ENCODE peak calls at places on chromosomes 4 and X, in five cellular contexts. A is H9, T is neuronal stem cell, D is mesenchymal stem cell, U is H1. H is an unnamed sample.

GRCh38 chr4:172942840-172943239 is 225.8 kb upstream of the GALNT7 start:
- DNase-seq in A (no peak), T (no peak), D (no peak), U (no peak), H (no peak)

GRCh38 chrX:30313322-30313721 is 4.1 kb upstream of the NR0B1 start:
- DNase-seq in A (no peak), T (no peak), D (no peak), U (no peak), H (no peak)

GRCh38 chrX:21581479-21581878 is 76.7 kb downstream of the KLHL34 start:
- DNase-seq in A (no peak), T (no peak), D (no peak), U (no peak), H (no peak)

GRCh38 chr4:2288051-2288541 is 26.2 kb upstream of the MXD4 start:
- DNase-seq in A (peak; percentile 18), T (no peak), D (no peak), U (no peak), H (no peak)

GRCh38 chr4:156547439-156547838 is 424.2 kb downstream of the PDGFC start:
- DNase-seq in A (no peak), T (no peak), D (peak; percentile 95), U (no peak), H (no peak)

GRCh38 chr4:42331914-42332368 is 65.3 kb upstream of the SHISA3 start:
- DNase-seq in A (no peak), T (no peak), D (peak; percentile 78), U (no peak), H (no peak)

GRCh38 chrX:68196939-68197791 is 236.1 kb downstream of the OPHN1 start:
- DNase-seq in A (peak; percentile 37), T (peak; percentile 35), D (peak; percentile 49), U (no peak), H (peak; percentile 85)

GRCh38 chrX:11770320-11770719 is 12.3 kb downstream of the MSL3 start:
- DNase-seq in A (peak; percentile 41), T (peak; percentile 33), D (peak; percentile 60), U (no peak), H (peak; percentile 61)

GRCh38 chr4:28226962-28227361 is 1366.3 kb downstream of the STIM2 start:
- DNase-seq in A (no peak), T (no peak), D (no peak), U (no peak), H (no peak)

GRCh38 chr4:88054909-88055308 is 47.5 kb downstream of the PKD2 start:
- DNase-seq in A (peak; percentile 60), T (peak; percentile 24), D (peak; percentile 69), U (no peak), H (peak; percentile 82)

GRCh38 chr4:67037489-67037888 is 507.8 kb downstream of the CENPC start:
- DNase-seq in A (no peak), T (no peak), D (no peak), U (no peak), H (no peak)
- H2BK120ac ChIP-seq in A (no peak overlapping the region), T (no peak overlapping the region), D (no peak overlapping the region), U (no peak overlapping the region), H (no peak overlapping the region)

GRCh38 chr4:138070816-138071215 is 171.3 kb downstream of the SLC7A11 start:
- DNase-seq in A (no peak), T (no peak), D (no peak), U (no peak), H (no peak)
- H2BK12ac ChIP-seq in A (no peak overlapping the region), T (no peak overlapping the region), D (no peak overlapping the region), U (no peak overlapping the region), H (no peak overlapping the region)

GRCh38 chrX:16610121-16610565 is 39.8 kb upstream of the S100G start:
- DNase-seq in A (no peak), T (no peak), D (peak; percentile 14), U (no peak), H (peak; percentile 10)
- H2BK120ac ChIP-seq in A (no peak overlapping the region), T (no peak overlapping the region), D (no peak overlapping the region), U (peak overlapping the region; percentile 64), H (no peak overlapping the region)

GRCh38 chrX:151974336-151975227 is at the start of gene GABRE:
- DNase-seq in A (peak; percentile 44), T (peak; percentile 24), D (peak; percentile 22), U (no peak), H (peak; percentile 46)
- H2BK12ac ChIP-seq in A (no peak within 1 kb of the TSS), T (no peak within 1 kb of the TSS), D (no peak within 1 kb of the TSS), U (no peak within 1 kb of the TSS), H (peak within 1 kb of the TSS; percentile 31)

DNA sequence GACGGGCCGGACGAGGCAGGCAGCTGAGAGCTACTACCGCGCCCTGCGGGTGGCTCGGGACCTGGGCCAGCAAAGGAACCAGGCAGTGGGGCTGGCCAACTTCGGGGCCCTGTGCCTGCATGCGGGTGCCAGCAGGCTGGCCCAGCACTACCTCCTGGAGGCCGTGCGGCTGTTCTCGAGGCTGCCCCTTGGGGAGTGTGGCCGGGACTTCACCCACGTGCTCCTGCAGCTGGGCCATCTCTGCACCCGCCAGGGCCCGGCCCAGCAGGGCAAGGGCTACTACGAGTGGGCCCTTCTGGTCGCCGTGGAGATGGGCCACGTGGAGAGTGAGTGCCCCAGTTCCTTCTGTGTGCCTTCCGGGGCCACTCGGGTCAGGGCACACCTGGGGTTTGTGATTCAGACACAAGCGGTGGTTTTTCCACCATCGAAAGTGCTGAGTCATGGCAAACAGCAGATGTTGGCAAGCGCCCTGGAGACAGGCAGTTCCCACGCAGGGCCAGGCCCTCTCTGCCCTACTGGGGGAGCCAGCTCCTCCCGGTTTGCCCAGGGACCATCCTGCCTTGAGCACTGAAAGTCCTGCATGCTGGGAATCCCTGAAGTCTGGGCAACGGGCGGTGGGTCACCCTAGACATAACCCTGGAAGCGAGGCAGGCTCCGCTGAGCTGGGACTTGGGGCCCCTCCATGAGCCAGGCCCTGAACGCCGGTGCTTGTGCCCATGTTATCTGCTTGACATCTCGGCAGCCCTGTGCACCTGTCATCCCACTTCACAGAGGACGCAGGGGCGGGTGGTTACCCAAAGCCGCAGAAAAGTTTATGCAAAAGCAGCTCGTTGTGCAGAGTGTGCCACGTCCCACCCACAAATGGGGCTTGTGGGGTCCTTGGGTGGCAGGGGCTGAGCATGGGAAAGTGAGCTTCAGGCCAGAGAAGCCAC is 29.5 kb downstream of the SH3TC1 start:
- DNase-seq in A (no peak), T (no peak), D (peak; percentile 79), U (no peak), H (peak; percentile 6)
- H2BK120ac ChIP-seq in A (no peak overlapping the region), T (peak overlapping the region; percentile 81), D (peak overlapping the region; percentile 23), U (no peak overlapping the region), H (peak overlapping the region; percentile 27)

GRCh38 chr4:126306152-126306869 is 991.6 kb downstream of the FAT4 start:
- DNase-seq in A (no peak), T (no peak), D (no peak), U (no peak), H (no peak)
- H2BK12ac ChIP-seq in A (no peak overlapping the region), T (no peak overlapping the region), D (no peak overlapping the region), U (no peak overlapping the region), H (no peak overlapping the region)

GRCh38 chrX:134849390-134849789 is 141.4 kb upstream of the SMIM10 start:
- DNase-seq in A (no peak), T (no peak), D (peak; percentile 6), U (no peak), H (no peak)
- H2BK120ac ChIP-seq in A (no peak overlapping the region), T (no peak overlapping the region), D (no peak overlapping the region), U (no peak overlapping the region), H (no peak overlapping the region)

GRCh38 chr4:8494218-8494617 is 53.6 kb downstream of the TRMT44 start:
- DNase-seq in A (peak; percentile 45), T (no peak), D (no peak), U (no peak), H (no peak)
- H2BK12ac ChIP-seq in A (no peak overlapping the region), T (no peak overlapping the region), D (no peak overlapping the region), U (no peak overlapping the region), H (no peak overlapping the region)

DNA sequence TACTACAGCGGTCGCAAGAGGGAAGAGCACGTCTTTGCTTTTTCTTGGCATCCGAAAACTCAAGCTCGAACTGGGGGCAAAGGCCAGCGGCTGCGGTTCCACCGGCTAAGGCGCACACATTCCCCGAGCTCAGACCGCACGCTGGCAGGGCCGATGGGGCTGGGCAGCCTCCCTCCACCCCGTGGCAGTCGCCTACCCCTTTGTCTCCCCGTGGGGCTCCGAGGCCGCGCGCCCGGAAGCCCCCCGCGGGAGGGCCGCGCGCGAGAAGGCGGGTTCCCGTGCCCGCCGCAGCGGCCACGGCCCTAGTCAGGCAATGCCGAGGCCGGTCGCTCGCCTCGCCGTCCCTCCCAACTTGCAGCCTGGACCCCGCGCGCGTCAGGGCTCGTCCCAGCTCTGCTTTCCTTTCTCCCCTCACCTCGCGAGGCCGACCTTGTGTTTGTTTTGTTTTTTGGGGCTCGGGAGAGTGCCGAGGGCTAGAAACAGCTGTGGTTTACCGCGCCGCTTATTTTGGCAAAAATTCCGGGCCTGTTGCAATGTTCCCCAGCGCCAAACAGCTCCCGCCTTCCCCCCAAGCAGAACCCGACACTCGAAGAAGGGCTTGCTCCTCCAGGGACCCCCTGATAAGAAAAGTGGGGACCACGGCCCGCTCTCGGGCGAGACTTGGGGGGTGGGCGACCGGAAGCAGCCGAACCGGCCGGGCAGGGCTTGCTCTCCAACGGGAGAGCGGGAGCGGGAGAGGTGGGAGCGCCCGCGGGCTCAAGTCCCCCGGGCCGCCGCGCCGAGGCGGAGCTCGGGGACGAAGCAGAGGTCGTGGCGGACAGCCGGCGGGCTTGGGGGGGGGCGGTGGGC is 553 bp upstream of the N4BP2 start:
- DNase-seq in A (peak; percentile 74), T (peak; percentile 76), D (peak; percentile 93), U (no peak), H (peak; percentile 75)
- H2BK120ac ChIP-seq in A (peak overlapping the region; percentile 91), T (peak overlapping the region; percentile 94), D (peak overlapping the region; percentile 98), U (peak overlapping the region; percentile 19), H (peak overlapping the region; percentile 99)

GRCh38 chr4:183094393-183095198 is 4.5 kb upstream of the WWC2 start:
- DNase-seq in A (no peak), T (no peak), D (no peak), U (no peak), H (peak; percentile 86)
- H2BK12ac ChIP-seq in A (no peak overlapping the region), T (no peak overlapping the region), D (no peak overlapping the region), U (no peak overlapping the region), H (no peak overlapping the region)

H was measured in trophoblast cell.